ENCODE peak calls at places on chromosomes 2 and 18, in ten cellular contexts. Z is globus pallidus; J is Calu3; V is stimulated activated CD8-positive, alpha-beta memory T cell treated with anti-CD3 and anti-CD28 coated beads, Interleukin-12 subunit alpha, Interleukin-12 subunit beta, amount 100 ng/mL, for 1 hour; R is activated naive CD4-positive, alpha-beta T cell treated with anti-CD3 and anti-CD28 coated beads, Interleukin-2, amount 50 U/mL, for 16 hours; B is activated effector memory CD4-positive, alpha-beta T cell treated with anti-CD3 and anti-CD28 coated beads, Interleukin-2, amount 50 U/mL, for 16 hours; L is cerebellar cortex; U is activated CD4-positive, alpha-beta T cell treated with anti-CD3 and anti-CD28 coated beads for 24 hours; N is stimulated activated CD4-positive, alpha-beta T cell treated with anti-CD3 and anti-CD28 coated beads, Interleukin-15, amount 100 ng/mL, for 1 hour; I is anterior cingulate cortex. E is an unnamed sample.

GRCh38 chr2:38959938-38960608 is 70.4 kb downstream of the ARHGEF33 start:
- DNase-seq in N (peak; percentile 55), B (peak; percentile 88), U (peak; percentile 55), V (peak; percentile 19), J (peak; percentile 4), Z (peak; percentile 43), L (peak; percentile 11), I (no peak), R (peak; percentile 72), E (peak; percentile 56)

GRCh38 chr2:195961873-195962272 is 106.8 kb downstream of the DNAH7 start:
- DNase-seq in I (no peak), L (no peak), U (no peak), R (no peak), N (no peak), Z (no peak), J (no peak), V (no peak), B (no peak), E (no peak)

GRCh38 chr2:180520206-180520605 is 460.2 kb upstream of the UBE2E3 start:
- DNase-seq in I (no peak), B (no peak), N (no peak), Z (no peak), U (no peak), R (no peak), V (no peak), L (no peak), J (peak; percentile 32), E (no peak)

GRCh38 chr18:23235860-23236259 is 100.6 kb downstream of the CABLES1 start:
- DNase-seq in N (no peak), Z (no peak), B (no peak), U (no peak), R (no peak), I (no peak), L (no peak), V (no peak), J (no peak), E (no peak)

GRCh38 chr2:20100711-20101110 is 49.3 kb upstream of the LAPTM4A start:
- DNase-seq in R (no peak), Z (no peak), B (no peak), N (no peak), L (no peak), J (no peak), V (no peak), U (no peak), I (no peak), E (no peak)

GRCh38 chr2:156037472-156037871 is 295.0 kb downstream of the NR4A2 start:
- DNase-seq in U (no peak), B (no peak), L (no peak), Z (no peak), I (no peak), J (no peak), R (no peak), N (no peak), V (no peak), E (no peak)

GRCh38 chr2:74700643-74701377 is 46.8 kb downstream of the SEMA4F start:
- DNase-seq in V (no peak), U (no peak), R (no peak), J (no peak), N (no peak), L (no peak), B (no peak), I (no peak), Z (no peak), E (no peak)

GRCh38 chr2:84906108-84906899 is 848 bp downstream of the TMSB10 start:
- DNase-seq in I (no peak), B (peak; percentile 86), N (peak; percentile 58), R (peak; percentile 56), L (no peak), Z (no peak), J (no peak), U (peak; percentile 58), V (no peak), E (no peak)

GRCh38 chr2:174597347-174598047 is at the start of gene WIPF1:
- DNase-seq in U (no peak), I (no peak), J (no peak), Z (no peak), N (no peak), L (no peak), R (peak; percentile 22), V (peak; percentile 31), B (peak; percentile 75), E (no peak)

GRCh38 chr2:119736021-119736420 is 23.7 kb upstream of the PTPN4 start:
- DNase-seq in N (no peak), L (peak; percentile 54), J (no peak), U (no peak), Z (no peak), V (no peak), I (no peak), B (no peak), R (no peak), E (no peak)

GRCh38 chr18:62030091-62030985 is 137.5 kb upstream of the RNF152 start:
- DNase-seq in J (no peak), V (no peak), U (no peak), I (no peak), L (no peak), Z (no peak), N (no peak), B (no peak), R (no peak), E (no peak)

E was measured in neuronal stem cell.